ENCODE peak calls at places on chromosomes 3 and 15, in five cellular contexts. U is BE2C, V is NCI-H1930, C is brain microvascular endothelial cell, A is ACHN. H is an unnamed sample.

GRCh38 chr3:29286841-29287240 is 6.0 kb downstream of the RBMS3 start:
- DNase-seq in C (no peak), A (no peak), U (no peak), V (no peak), H (no peak)

GRCh38 chr3:11136871-11137626 is 17.2 kb upstream of the HRH1 start:
- DNase-seq in C (peak; percentile 100), V (no peak), A (peak; percentile 97), U (peak; percentile 83), H (no peak)

GRCh38 chr15:61195116-61196002 is 33.7 kb downstream of the RORA start:
- DNase-seq in C (peak; percentile 38), A (peak; percentile 46), U (peak; percentile 61), V (no peak), H (no peak)

GRCh38 chr3:44648564-44649229 is at the start of gene ZNF35:
- DNase-seq in U (peak; percentile 78), V (peak; percentile 73), A (peak; percentile 85), C (peak; percentile 86), H (peak; percentile 86)

GRCh38 chr3:13461169-13462124 is 18.7 kb upstream of the HDAC11 start:
- DNase-seq in C (peak; percentile 10), U (peak; percentile 70), V (peak; percentile 84), A (peak; percentile 78), H (no peak)

GRCh38 chr3:178680037-178680436 is 143.8 kb downstream of the KCNMB2 start:
- DNase-seq in U (no peak), V (no peak), A (no peak), C (no peak), H (no peak)

GRCh38 chr15:83919319-83919830 is 265.5 kb downstream of the ADAMTSL3 start:
- DNase-seq in V (no peak), U (no peak), C (no peak), A (no peak), H (no peak)

GRCh38 chr3:125431391-125431790 is 56.3 kb upstream of the ZNF148 start:
- DNase-seq in C (peak; percentile 52), V (no peak), U (no peak), A (no peak), H (no peak)

GRCh38 chr3:127233371-127233770 is 40.4 kb downstream of the PRR23E start:
- DNase-seq in C (no peak), U (no peak), V (no peak), A (peak; percentile 18), H (no peak)

GRCh38 chr3:24264748-24265158 is 229.9 kb downstream of the THRB start:
- DNase-seq in A (peak; percentile 62), C (peak; percentile 20), U (peak; percentile 24), V (no peak), H (no peak)

GRCh38 chr15:48823237-48823636 is 12.4 kb upstream of the CEP152 start:
- DNase-seq in A (no peak), V (no peak), C (peak; percentile 51), U (no peak), H (no peak)

GRCh38 chr3:52458031-52458760 is 2.8 kb downstream of the NISCH start:
- DNase-seq in V (no peak), A (no peak), U (no peak), C (no peak), H (no peak)

GRCh38 chr15:43763819-43764446 is 12.8 kb downstream of the ELL3 start:
- DNase-seq in V (no peak), U (no peak), C (no peak), A (no peak), H (no peak)

GRCh38 chr15:98953000-98953776 is 54.4 kb downstream of the PGPEP1L start:
- DNase-seq in V (no peak), C (no peak), U (no peak), A (no peak), H (no peak)

GRCh38 chr3:163951397-163951987 is 1126.8 kb downstream of the SI start:
- DNase-seq in A (peak; percentile 28), U (no peak), C (no peak), V (no peak), H (no peak)

H was measured in upper lobe of left lung.